ENCODE peak calls at places on chromosomes 3 and 15, in eight cellular contexts. One of them, this sample, is unnamed.

GRCh38 chr3:179716811-179717210 is 64.0 kb downstream of the USP13 start:
- DNase-seq in activated gamma-delta T cell treated with Interleukin-2 at 50 U/mL for 16 hours: no peak
- DNase-seq in effector CD4-positive, alpha-beta T cell: no peak
- DNase-seq in fibroblast of pulmonary artery: peak
- DNase-seq in Calu3: no peak
- DNase-seq in HL-60: no peak
- DNase-seq in A172: peak
- DNase-seq in HT1080: peak
- DNase-seq in this sample: no peak

GRCh38 chr3:14848906-14849305 is 30.1 kb downstream of the FGD5 start:
- DNase-seq in activated gamma-delta T cell treated with Interleukin-2 at 50 U/mL for 16 hours: no peak
- DNase-seq in effector CD4-positive, alpha-beta T cell: no peak
- DNase-seq in fibroblast of pulmonary artery: no peak
- DNase-seq in Calu3: no peak
- DNase-seq in HL-60: no peak
- DNase-seq in A172: no peak
- DNase-seq in HT1080: no peak
- DNase-seq in this sample: no peak

GRCh38 chr15:73926191-73927002 is at the start of gene LOXL1:
- DNase-seq in activated gamma-delta T cell treated with Interleukin-2 at 50 U/mL for 16 hours: no peak
- DNase-seq in effector CD4-positive, alpha-beta T cell: no peak
- DNase-seq in fibroblast of pulmonary artery: peak
- DNase-seq in Calu3: peak
- DNase-seq in HL-60: no peak
- DNase-seq in A172: peak
- DNase-seq in HT1080: peak
- DNase-seq in this sample: peak

GRCh38 chr3:38724392-38724736 is 74.9 kb upstream of the SCN5A start:
- DNase-seq in activated gamma-delta T cell treated with Interleukin-2 at 50 U/mL for 16 hours: no peak
- DNase-seq in effector CD4-positive, alpha-beta T cell: no peak
- DNase-seq in fibroblast of pulmonary artery: no peak
- DNase-seq in Calu3: no peak
- DNase-seq in HL-60: no peak
- DNase-seq in A172: no peak
- DNase-seq in HT1080: no peak
- DNase-seq in this sample: no peak

GRCh38 chr3:37024092-37024491 is 30.8 kb downstream of the MLH1 start:
- DNase-seq in activated gamma-delta T cell treated with Interleukin-2 at 50 U/mL for 16 hours: no peak
- DNase-seq in effector CD4-positive, alpha-beta T cell: no peak
- DNase-seq in fibroblast of pulmonary artery: peak
- DNase-seq in Calu3: no peak
- DNase-seq in HL-60: peak
- DNase-seq in A172: no peak
- DNase-seq in HT1080: no peak
- DNase-seq in this sample: no peak

GRCh38 chr3:17258823-17259436 is 374.2 kb downstream of the PLCL2 start:
- DNase-seq in activated gamma-delta T cell treated with Interleukin-2 at 50 U/mL for 16 hours: peak
- DNase-seq in effector CD4-positive, alpha-beta T cell: peak
- DNase-seq in fibroblast of pulmonary artery: peak
- DNase-seq in Calu3: peak
- DNase-seq in HL-60: peak
- DNase-seq in A172: peak
- DNase-seq in HT1080: peak
- DNase-seq in this sample: no peak

GRCh38 chr3:161149529-161149928 is 44.4 kb upstream of the B3GALNT1 start:
- DNase-seq in activated gamma-delta T cell treated with Interleukin-2 at 50 U/mL for 16 hours: no peak
- DNase-seq in effector CD4-positive, alpha-beta T cell: no peak
- DNase-seq in fibroblast of pulmonary artery: peak
- DNase-seq in Calu3: no peak
- DNase-seq in HL-60: no peak
- DNase-seq in A172: no peak
- DNase-seq in HT1080: peak
- DNase-seq in this sample: no peak

GRCh38 chr3:171951597-171951996 is 87.8 kb upstream of the FNDC3B start:
- DNase-seq in activated gamma-delta T cell treated with Interleukin-2 at 50 U/mL for 16 hours: no peak
- DNase-seq in effector CD4-positive, alpha-beta T cell: no peak
- DNase-seq in fibroblast of pulmonary artery: no peak
- DNase-seq in Calu3: no peak
- DNase-seq in HL-60: no peak
- DNase-seq in A172: no peak
- DNase-seq in HT1080: no peak
- DNase-seq in this sample: no peak

GRCh38 chr3:15982667-15983145 is 184.9 kb upstream of the ANKRD28 start:
- DNase-seq in activated gamma-delta T cell treated with Interleukin-2 at 50 U/mL for 16 hours: no peak
- DNase-seq in effector CD4-positive, alpha-beta T cell: no peak
- DNase-seq in fibroblast of pulmonary artery: peak
- DNase-seq in Calu3: no peak
- DNase-seq in HL-60: no peak
- DNase-seq in A172: peak
- DNase-seq in HT1080: peak
- DNase-seq in this sample: no peak

GRCh38 chr3:16663852-16664712 is 58.9 kb upstream of the DAZL start:
- DNase-seq in activated gamma-delta T cell treated with Interleukin-2 at 50 U/mL for 16 hours: no peak
- DNase-seq in effector CD4-positive, alpha-beta T cell: no peak
- DNase-seq in fibroblast of pulmonary artery: no peak
- DNase-seq in Calu3: no peak
- DNase-seq in HL-60: no peak
- DNase-seq in A172: no peak
- DNase-seq in HT1080: no peak
- DNase-seq in this sample: no peak

GRCh38 chr3:160150525-160150924 is 74.7 kb upstream of the C3orf80 start:
- DNase-seq in activated gamma-delta T cell treated with Interleukin-2 at 50 U/mL for 16 hours: no peak
- DNase-seq in effector CD4-positive, alpha-beta T cell: no peak
- DNase-seq in fibroblast of pulmonary artery: peak
- DNase-seq in Calu3: no peak
- DNase-seq in HL-60: no peak
- DNase-seq in A172: peak
- DNase-seq in HT1080: peak
- DNase-seq in this sample: no peak

GRCh38 chr15:86653344-86654192 is 573.9 kb downstream of the AGBL1 start:
- DNase-seq in activated gamma-delta T cell treated with Interleukin-2 at 50 U/mL for 16 hours: no peak
- DNase-seq in effector CD4-positive, alpha-beta T cell: no peak
- DNase-seq in fibroblast of pulmonary artery: no peak
- DNase-seq in Calu3: no peak
- DNase-seq in HL-60: no peak
- DNase-seq in A172: no peak
- DNase-seq in HT1080: no peak
- DNase-seq in this sample: no peak

GRCh38 chr3:105868450-105868744 is 415 bp downstream of the CBLB start:
- DNase-seq in activated gamma-delta T cell treated with Interleukin-2 at 50 U/mL for 16 hours: peak
- DNase-seq in effector CD4-positive, alpha-beta T cell: no peak
- DNase-seq in fibroblast of pulmonary artery: peak
- DNase-seq in Calu3: peak
- DNase-seq in HL-60: no peak
- DNase-seq in A172: peak
- DNase-seq in HT1080: peak
- DNase-seq in this sample: peak

GRCh38 chr3:167978071-167978470 is 117.7 kb downstream of the GOLIM4 start:
- DNase-seq in activated gamma-delta T cell treated with Interleukin-2 at 50 U/mL for 16 hours: no peak
- DNase-seq in effector CD4-positive, alpha-beta T cell: no peak
- DNase-seq in fibroblast of pulmonary artery: no peak
- DNase-seq in Calu3: peak
- DNase-seq in HL-60: no peak
- DNase-seq in A172: no peak
- DNase-seq in HT1080: no peak
- DNase-seq in this sample: peak

GRCh38 chr3:125220681-125221429 is 8.3 kb upstream of the SLC12A8 start:
- DNase-seq in activated gamma-delta T cell treated with Interleukin-2 at 50 U/mL for 16 hours: no peak
- DNase-seq in effector CD4-positive, alpha-beta T cell: no peak
- DNase-seq in fibroblast of pulmonary artery: peak
- DNase-seq in Calu3: no peak
- DNase-seq in HL-60: no peak
- DNase-seq in A172: no peak
- DNase-seq in HT1080: no peak
- DNase-seq in this sample: no peak

GRCh38 chr15:65254237-65254820 is 32.4 kb downstream of the PARP16 start:
- DNase-seq in activated gamma-delta T cell treated with Interleukin-2 at 50 U/mL for 16 hours: no peak
- DNase-seq in effector CD4-positive, alpha-beta T cell: no peak
- DNase-seq in fibroblast of pulmonary artery: no peak
- DNase-seq in Calu3: no peak
- DNase-seq in HL-60: no peak
- DNase-seq in A172: no peak
- DNase-seq in HT1080: no peak
- DNase-seq in this sample: no peak

GRCh38 chr3:187167795-187168194 is 28.5 kb upstream of the RPL39L start:
- DNase-seq in activated gamma-delta T cell treated with Interleukin-2 at 50 U/mL for 16 hours: no peak
- DNase-seq in effector CD4-positive, alpha-beta T cell: no peak
- DNase-seq in fibroblast of pulmonary artery: no peak
- DNase-seq in Calu3: no peak
- DNase-seq in HL-60: no peak
- DNase-seq in A172: no peak
- DNase-seq in HT1080: no peak
- DNase-seq in this sample: no peak

GRCh38 chr3:45225465-45226205 is 452 bp downstream of the TMEM158 start:
- DNase-seq in activated gamma-delta T cell treated with Interleukin-2 at 50 U/mL for 16 hours: peak
- DNase-seq in effector CD4-positive, alpha-beta T cell: peak
- DNase-seq in fibroblast of pulmonary artery: peak
- DNase-seq in Calu3: peak
- DNase-seq in HL-60: no peak
- DNase-seq in A172: no peak
- DNase-seq in HT1080: no peak
- DNase-seq in this sample: no peak

GRCh38 chr3:53846134-53846850 is at the start of the genes CHDH and IL17RB:
- DNase-seq in activated gamma-delta T cell treated with Interleukin-2 at 50 U/mL for 16 hours: no peak
- DNase-seq in effector CD4-positive, alpha-beta T cell: no peak
- DNase-seq in fibroblast of pulmonary artery: no peak
- DNase-seq in Calu3: peak
- DNase-seq in HL-60: peak
- DNase-seq in A172: no peak
- DNase-seq in HT1080: no peak
- DNase-seq in this sample: peak

This sample was measured in left colon.